ENCODE peak calls at places on chromosomes 3 and 15, in five cellular contexts. Z, T, I, G and V are unnamed samples.
A peak's percentile ranks its signal among the peaks of the same experiment; 100 is the strongest.

GRCh38 chr3:123602325-123602724 is 17.5 kb upstream of the HACD2 start:
- DNase-seq in T (no peak), I (no peak), G (peak; percentile 90), Z (no peak), V (peak; percentile 62)

GRCh38 chr15:69792823-69793222 is 304.9 kb downstream of the TLE3 start:
- DNase-seq in Z (no peak), T (no peak), I (no peak), G (no peak), V (no peak)

GRCh38 chr3:63947594-63947993 is 35.4 kb upstream of the SCAANT1 start:
- DNase-seq in T (no peak), Z (no peak), I (no peak), G (no peak), V (no peak)

GRCh38 chr3:194224536-194224935 is 88.6 kb downstream of the HES1 start:
- DNase-seq in I (no peak), G (no peak), T (no peak), Z (no peak), V (no peak)

GRCh38 chr3:18100126-18100525 is 325.0 kb downstream of the SATB1 start:
- DNase-seq in Z (no peak), G (peak; percentile 49), I (no peak), T (no peak), V (peak; percentile 36)

GRCh38 chr3:14843321-14843720 is 24.6 kb downstream of the FGD5 start:
- DNase-seq in G (no peak), Z (no peak), T (no peak), I (no peak), V (no peak)

GRCh38 chr3:50464578-50464977 is 38.9 kb downstream of the CACNA2D2 start:
- DNase-seq in G (no peak), T (no peak), Z (no peak), I (no peak), V (no peak)

GRCh38 chr3:117526485-117527079 is 817.0 kb downstream of the TUSC7 start:
- DNase-seq in G (peak; percentile 46), I (no peak), T (no peak), Z (peak; percentile 28), V (no peak)

GRCh38 chr3:160253298-160253697 is 28.1 kb downstream of the C3orf80 start:
- DNase-seq in T (no peak), Z (no peak), I (no peak), G (no peak), V (no peak)

GRCh38 chr15:69491051-69491505 is 38.5 kb downstream of the RPLP1 start:
- DNase-seq in Z (no peak), G (no peak), T (no peak), I (peak; percentile 38), V (no peak)

GRCh38 chr3:99857278-99857677 is 39.6 kb downstream of the CMSS1 start:
- DNase-seq in T (no peak), G (no peak), Z (no peak), I (no peak), V (no peak)

GRCh38 chr15:69082041-69082502 is 67.6 kb downstream of the NOX5 start:
- DNase-seq in T (no peak), G (no peak), Z (no peak), I (no peak), V (no peak)

GRCh38 chr3:182738583-182739514 is 54.5 kb upstream of the ATP11B start:
- DNase-seq in Z (no peak), T (no peak), G (no peak), I (no peak), V (peak; percentile 86)

GRCh38 chr3:104102386-104102785 is 1264.3 kb upstream of the ALCAM start:
- DNase-seq in T (peak; percentile 15), Z (peak; percentile 41), I (peak; percentile 7), G (peak; percentile 70), V (peak; percentile 53)

GRCh38 chr3:129082026-129082425 is 21.4 kb downstream of the GP9 start:
- DNase-seq in Z (no peak), I (no peak), G (no peak), T (no peak), V (no peak)

GRCh38 chr15:59991919-59992318 is 12.2 kb upstream of the FOXB1 start:
- DNase-seq in T (no peak), I (no peak), G (no peak), Z (no peak), V (no peak)

GRCh38 chr3:129576514-129577345 is 29.7 kb downstream of the PLXND1 start:
- DNase-seq in I (no peak), T (peak; percentile 58), Z (peak; percentile 77), G (no peak), V (no peak)

GRCh38 chr3:42501681-42502428 is 588 bp upstream of the VIPR1 start:
- DNase-seq in Z (peak; percentile 56), I (peak; percentile 44), T (peak; percentile 53), G (peak; percentile 31), V (peak; percentile 54)

GRCh38 chr3:63576826-63577225 is 75.6 kb upstream of the SNTN start:
- DNase-seq in T (no peak), G (no peak), Z (no peak), I (no peak), V (peak; percentile 15)

GRCh38 chr15:74200394-74200793 is 2.2 kb downstream of the STRA6 start:
- DNase-seq in G (peak; percentile 79), T (no peak), I (no peak), Z (no peak), V (peak; percentile 69)

GRCh38 chr3:3170998-3171397 is 8.5 kb downstream of the CRBN start:
- DNase-seq in G (peak; percentile 39), T (no peak), Z (peak; percentile 38), I (no peak), V (peak; percentile 42)

GRCh38 chr15:72368315-72368714 is 7.5 kb downstream of the HEXA start:
- DNase-seq in Z (no peak), G (no peak), I (no peak), T (no peak), V (no peak)

GRCh38 chr15:101209285-101209821 is 42.5 kb downstream of the CHSY1 start:
- DNase-seq in Z (no peak), I (no peak), T (no peak), G (no peak), V (no peak)

GRCh38 chr15:85543741-85544155 is 163.3 kb downstream of the AKAP13 start:
- DNase-seq in T (no peak), I (no peak), Z (peak; percentile 58), G (no peak), V (no peak)

GRCh38 chr15:48754011-48754410 is 56.9 kb downstream of the CEP152 start:
- DNase-seq in Z (no peak), T (no peak), G (peak; percentile 9), I (no peak), V (no peak)

GRCh38 chr3:58098531-58098930 is 90.3 kb downstream of the FLNB start:
- DNase-seq in G (no peak), Z (no peak), I (no peak), T (no peak), V (no peak)

GRCh38 chr3:161770532-161771386 is 274.2 kb downstream of the OTOL1 start:
- DNase-seq in I (no peak), G (peak; percentile 19), Z (no peak), T (no peak), V (no peak)

GRCh38 chr15:95149036-95149435 is 917.7 kb downstream of the MCTP2 start:
- DNase-seq in T (no peak), Z (no peak), G (no peak), I (no peak), V (no peak)

GRCh38 chr3:12221663-12222062 is 63.0 kb upstream of the TIMP4 start:
- DNase-seq in T (no peak), G (no peak), Z (no peak), I (no peak), V (peak; percentile 52)